ENCODE peak calls at places on chromosomes 4 and X, in seven cellular contexts. J, K, C, E, B, T and Z are unnamed samples.
A peak's percentile ranks its signal among the peaks of the same experiment; 100 is the strongest.

GRCh38 chrX:155880586-155881157 is 473 bp upstream of the VAMP7 start:
- DNase-seq in E (no peak), B (no peak), J (no peak), C (no peak), K (no peak), T (no peak), Z (no peak)

GRCh38 chr4:143195581-143195980 is 10.9 kb downstream of the USP38 start:
- DNase-seq in T (no peak), J (no peak), E (no peak), B (no peak), C (no peak), K (no peak), Z (no peak)

GRCh38 chr4:147813107-147813773 is 81.4 kb downstream of the ARHGAP10 start:
- DNase-seq in C (no peak), J (no peak), E (no peak), K (no peak), T (no peak), B (no peak), Z (no peak)

GRCh38 chr4:150323551-150324325 is 245.5 kb downstream of the DCLK2 start:
- DNase-seq in C (no peak), J (peak; percentile 49), K (no peak), B (peak; percentile 24), E (no peak), T (no peak), Z (no peak)

GRCh38 chr4:55866973-55867574 is 13.6 kb downstream of the EXOC1 start:
- DNase-seq in B (peak; percentile 78), T (peak; percentile 47), E (no peak), J (peak; percentile 74), K (no peak), C (no peak), Z (no peak)

GRCh38 chrX:53479295-53479694 is 45.1 kb upstream of the HSD17B10 start:
- DNase-seq in K (no peak), E (no peak), J (peak; percentile 16), B (no peak), C (no peak), T (peak; percentile 38), Z (no peak)

GRCh38 chrX:15579778-15580747 is 20.7 kb downstream of the ACE2 start:
- DNase-seq in K (no peak), B (peak; percentile 80), T (peak; percentile 74), C (no peak), E (no peak), J (peak; percentile 4), Z (peak; percentile 25)

GRCh38 chr4:10684631-10685030 is at the start of gene CLNK:
- DNase-seq in T (no peak), E (no peak), J (no peak), K (no peak), C (no peak), B (no peak), Z (no peak)

GRCh38 chrX:96183843-96184242 is 500.8 kb upstream of the DIAPH2 start:
- DNase-seq in J (peak; percentile 1), T (no peak), E (no peak), B (peak; percentile 6), C (no peak), K (no peak), Z (no peak)

GRCh38 chrX:115571712-115572111 is 10.7 kb downstream of the PLS3 start:
- DNase-seq in J (peak; percentile 29), B (peak; percentile 46), K (no peak), C (no peak), E (no peak), T (no peak), Z (no peak)

GRCh38 chr4:6851962-6852361 is 57.7 kb upstream of the TBC1D14 start:
- DNase-seq in C (no peak), K (no peak), T (no peak), E (no peak), B (no peak), J (no peak), Z (no peak)

GRCh38 chrX:107684956-107685385 is 56.7 kb downstream of the PRPS1 start:
- DNase-seq in B (peak; percentile 83), E (peak; percentile 90), T (peak; percentile 75), J (no peak), K (peak; percentile 81), C (peak; percentile 85), Z (peak; percentile 69)
- TF ChIP-seq POLR2A in B (no peak), E (no peak), T (peak; percentile 35), J (no peak), K (peak; percentile 20), C (no peak), Z (no peak)

DNA sequence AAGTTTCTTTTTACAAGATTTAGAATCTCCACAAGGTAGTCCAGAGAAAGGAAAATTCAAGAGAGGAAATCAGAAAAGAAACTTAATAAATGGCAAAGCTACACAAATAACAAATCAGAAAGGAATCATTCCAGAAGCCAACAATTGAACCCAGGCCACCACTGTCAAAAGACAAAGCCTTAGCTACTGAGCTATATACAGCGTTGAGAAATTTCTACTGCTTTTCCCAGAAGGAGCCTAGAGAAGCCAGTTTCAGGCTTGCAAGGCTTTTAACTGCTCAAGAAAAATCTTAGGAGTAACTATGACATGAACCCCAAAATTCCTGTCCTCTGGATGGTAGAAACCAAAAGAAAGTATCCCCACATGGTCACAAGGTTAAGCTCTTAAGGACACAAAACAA is 129.0 kb downstream of the DMD start:
- DNase-seq in T (no peak), B (no peak), C (no peak), J (no peak), E (no peak), K (no peak), Z (no peak)
- H3K27ac ChIP-seq in T (no peak overlapping the region), B (no peak overlapping the region), C (no peak overlapping the region), J (no peak overlapping the region), E (peak overlapping the region; percentile 23), K (no peak overlapping the region), Z (peak overlapping the region; percentile 55)

GRCh38 chr4:38661371-38661770 is 2.6 kb upstream of the KLF3 start:
- DNase-seq in B (no peak), T (no peak), E (no peak), K (no peak), C (no peak), J (no peak), Z (no peak)

GRCh38 chr4:38663801-38664703 is at the start of gene KLF3:
- DNase-seq in T (peak; percentile 88), J (peak; percentile 82), E (peak; percentile 97), B (peak; percentile 86), K (peak; percentile 93), C (peak; percentile 97), Z (peak; percentile 95)

GRCh38 chr4:38660838-38661237 is 3.2 kb upstream of the KLF3 start:
- DNase-seq in K (no peak), T (no peak), E (no peak), B (no peak), C (no peak), J (no peak), Z (no peak)

GRCh38 chr4:38664704-38665401 is 854 bp downstream of the KLF3 start:
- DNase-seq in C (peak; percentile 83), E (peak; percentile 88), K (peak; percentile 71), T (peak; percentile 60), B (peak; percentile 67), J (peak; percentile 56), Z (peak; percentile 66)

DNA sequence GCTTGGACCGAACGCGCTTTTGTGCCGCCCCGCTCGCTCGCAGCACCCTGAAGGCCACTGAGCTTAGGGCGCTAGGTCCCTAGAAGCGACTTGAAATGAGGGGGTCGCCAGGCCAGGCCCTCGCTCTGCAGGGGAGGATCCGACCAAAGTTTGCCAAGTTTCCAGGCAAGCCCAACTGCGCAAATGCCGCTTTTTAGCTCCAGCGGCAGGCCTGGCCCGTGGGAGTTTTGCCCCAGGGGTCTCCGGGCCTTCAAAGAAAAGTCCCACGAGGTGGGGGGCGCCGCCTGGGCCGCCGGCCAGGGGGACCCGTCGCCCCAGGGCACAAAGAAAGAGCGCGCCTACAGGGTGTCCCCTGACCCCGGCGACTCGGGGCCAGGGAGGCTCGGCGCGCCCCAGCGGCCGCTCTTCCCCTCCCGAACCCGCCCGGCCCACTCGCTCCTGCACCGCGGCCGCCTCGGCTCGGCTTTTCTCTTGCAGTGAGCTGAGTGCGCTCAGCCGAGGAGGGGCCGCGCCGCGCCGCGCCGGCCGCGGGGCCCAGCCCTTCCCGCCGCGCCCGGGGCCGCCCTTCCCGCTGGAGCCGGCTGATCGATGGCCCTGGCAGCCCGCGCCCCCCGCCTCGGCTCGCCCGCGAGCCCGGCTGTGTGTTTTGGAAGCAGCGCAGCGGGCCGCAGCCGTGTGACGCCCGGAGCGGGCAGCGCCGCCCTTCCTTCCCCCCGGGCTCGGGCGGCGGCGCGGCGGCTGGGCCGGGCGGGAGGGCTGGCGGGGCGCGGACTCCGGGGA is 788 bp upstream of the KLF3 start:
- DNase-seq in B (peak; percentile 75), T (no peak), C (peak; percentile 92), J (no peak), K (peak; percentile 53), E (peak; percentile 80), Z (no peak)
- TF ChIP-seq POLR2A in B (peak; percentile 42), T (peak; percentile 35), C (peak; percentile 87), J (no peak), K (peak; percentile 76), E (peak; percentile 10), Z (no peak)

GRCh38 chr4:123833156-123833555 is 436.6 kb downstream of the SPRY1 start:
- DNase-seq in K (no peak), E (no peak), J (peak; percentile 91), C (no peak), T (no peak), B (peak; percentile 70), Z (no peak)

GRCh38 chr4:123836919-123837605 is 440.5 kb downstream of the SPRY1 start:
- DNase-seq in E (no peak), T (no peak), B (no peak), J (peak; percentile 46), K (no peak), C (no peak), Z (no peak)

GRCh38 chr4:123835852-123836251 is 439.3 kb downstream of the SPRY1 start:
- DNase-seq in B (no peak), K (no peak), T (no peak), E (no peak), J (no peak), C (no peak), Z (no peak)

GRCh38 chr4:123830920-123831319 is 434.3 kb downstream of the SPRY1 start:
- DNase-seq in T (no peak), K (no peak), J (no peak), B (no peak), E (no peak), C (no peak), Z (no peak)

GRCh38 chr4:123832173-123833026 is 435.8 kb downstream of the SPRY1 start:
- DNase-seq in B (peak; percentile 86), K (peak; percentile 30), E (peak; percentile 81), T (no peak), J (peak; percentile 100), C (peak; percentile 78), Z (peak; percentile 39)
- H3K27ac ChIP-seq in B (peak overlapping the region; percentile 93), K (peak overlapping the region; percentile 35), E (peak overlapping the region; percentile 76), T (no peak overlapping the region), J (peak overlapping the region; percentile 83), C (peak overlapping the region; percentile 80), Z (peak overlapping the region; percentile 99)